ENCODE peak calls at places on chromosomes 3 and 15, in nine cellular contexts. One of them, this sample, is unnamed.

GRCh38 chr15:29364429-29365078 is 94.9 kb upstream of the NSMCE3 start:
- DNase-seq in HS-27A: no peak
- DNase-seq in KBM-7: peak
- DNase-seq in heart left ventricle: no peak
- DNase-seq in mesenchymal stem cell: peak
- DNase-seq in CD4-positive, CD25-positive, alpha-beta regulatory T cell: no peak
- DNase-seq in activated CD4-positive, alpha-beta T cell treated with anti-CD3 and anti-CD28 coated beads, Interleukin-2, amount 10 ng/mL, durations not matched to agents 7 days and 5 days: no peak
- DNase-seq in activated gamma-delta T cell: no peak
- DNase-seq in psoas muscle: no peak
- DNase-seq in this sample: no peak

GRCh38 chr3:11379824-11380281 is 107.7 kb downstream of the ATG7 start:
- DNase-seq in HS-27A: no peak
- DNase-seq in CD4-positive, CD25-positive, alpha-beta regulatory T cell: no peak
- DNase-seq in mesenchymal stem cell: peak
- DNase-seq in activated CD4-positive, alpha-beta T cell treated with anti-CD3 and anti-CD28 coated beads, Interleukin-2, amount 10 ng/mL, durations not matched to agents 7 days and 5 days: no peak
- DNase-seq in KBM-7: no peak
- DNase-seq in psoas muscle: no peak
- DNase-seq in heart left ventricle: no peak
- DNase-seq in activated gamma-delta T cell: no peak
- DNase-seq in this sample: no peak

GRCh38 chr15:48775556-48775955 is 35.3 kb downstream of the CEP152 start:
- DNase-seq in activated gamma-delta T cell: no peak
- DNase-seq in KBM-7: no peak
- DNase-seq in HS-27A: no peak
- DNase-seq in mesenchymal stem cell: no peak
- DNase-seq in heart left ventricle: no peak
- DNase-seq in CD4-positive, CD25-positive, alpha-beta regulatory T cell: no peak
- DNase-seq in psoas muscle: no peak
- DNase-seq in activated CD4-positive, alpha-beta T cell treated with anti-CD3 and anti-CD28 coated beads, Interleukin-2, amount 10 ng/mL, durations not matched to agents 7 days and 5 days: no peak
- DNase-seq in this sample: no peak

GRCh38 chr3:184677344-184678316 is 34.2 kb downstream of the MAGEF1 start:
- DNase-seq in heart left ventricle: no peak
- DNase-seq in psoas muscle: no peak
- DNase-seq in activated gamma-delta T cell: no peak
- DNase-seq in KBM-7: no peak
- DNase-seq in mesenchymal stem cell: no peak
- DNase-seq in activated CD4-positive, alpha-beta T cell treated with anti-CD3 and anti-CD28 coated beads, Interleukin-2, amount 10 ng/mL, durations not matched to agents 7 days and 5 days: no peak
- DNase-seq in HS-27A: no peak
- DNase-seq in CD4-positive, CD25-positive, alpha-beta regulatory T cell: no peak
- DNase-seq in this sample: no peak

GRCh38 chr3:194540268-194540937 is 53.6 kb upstream of the ATP13A3 start:
- DNase-seq in KBM-7: peak
- DNase-seq in CD4-positive, CD25-positive, alpha-beta regulatory T cell: no peak
- DNase-seq in psoas muscle: peak
- DNase-seq in heart left ventricle: peak
- DNase-seq in mesenchymal stem cell: no peak
- DNase-seq in HS-27A: no peak
- DNase-seq in activated gamma-delta T cell: no peak
- DNase-seq in activated CD4-positive, alpha-beta T cell treated with anti-CD3 and anti-CD28 coated beads, Interleukin-2, amount 10 ng/mL, durations not matched to agents 7 days and 5 days: peak
- DNase-seq in this sample: peak

GRCh38 chr3:182837855-182838454 is 44.7 kb downstream of the ATP11B start:
- DNase-seq in KBM-7: peak
- DNase-seq in CD4-positive, CD25-positive, alpha-beta regulatory T cell: peak
- DNase-seq in activated gamma-delta T cell: no peak
- DNase-seq in HS-27A: no peak
- DNase-seq in heart left ventricle: no peak
- DNase-seq in mesenchymal stem cell: peak
- DNase-seq in psoas muscle: no peak
- DNase-seq in activated CD4-positive, alpha-beta T cell treated with anti-CD3 and anti-CD28 coated beads, Interleukin-2, amount 10 ng/mL, durations not matched to agents 7 days and 5 days: no peak
- DNase-seq in this sample: no peak

GRCh38 chr3:168707900-168708299 is 612.2 kb upstream of the GOLIM4 start:
- DNase-seq in HS-27A: no peak
- DNase-seq in CD4-positive, CD25-positive, alpha-beta regulatory T cell: no peak
- DNase-seq in mesenchymal stem cell: no peak
- DNase-seq in activated gamma-delta T cell: no peak
- DNase-seq in KBM-7: no peak
- DNase-seq in psoas muscle: no peak
- DNase-seq in heart left ventricle: no peak
- DNase-seq in activated CD4-positive, alpha-beta T cell treated with anti-CD3 and anti-CD28 coated beads, Interleukin-2, amount 10 ng/mL, durations not matched to agents 7 days and 5 days: no peak
- DNase-seq in this sample: no peak

GRCh38 chr3:189188466-189188865 is 16.7 kb downstream of the TPRG1 start:
- DNase-seq in mesenchymal stem cell: no peak
- DNase-seq in HS-27A: no peak
- DNase-seq in CD4-positive, CD25-positive, alpha-beta regulatory T cell: no peak
- DNase-seq in psoas muscle: no peak
- DNase-seq in KBM-7: no peak
- DNase-seq in heart left ventricle: no peak
- DNase-seq in activated CD4-positive, alpha-beta T cell treated with anti-CD3 and anti-CD28 coated beads, Interleukin-2, amount 10 ng/mL, durations not matched to agents 7 days and 5 days: no peak
- DNase-seq in activated gamma-delta T cell: no peak
- DNase-seq in this sample: no peak

GRCh38 chr3:172803489-172803888 is 53.0 kb downstream of the ECT2 start:
- DNase-seq in activated CD4-positive, alpha-beta T cell treated with anti-CD3 and anti-CD28 coated beads, Interleukin-2, amount 10 ng/mL, durations not matched to agents 7 days and 5 days: no peak
- DNase-seq in mesenchymal stem cell: no peak
- DNase-seq in heart left ventricle: no peak
- DNase-seq in KBM-7: no peak
- DNase-seq in CD4-positive, CD25-positive, alpha-beta regulatory T cell: no peak
- DNase-seq in activated gamma-delta T cell: no peak
- DNase-seq in psoas muscle: no peak
- DNase-seq in HS-27A: no peak
- DNase-seq in this sample: no peak

GRCh38 chr15:74896316-74896715 is 6.5 kb downstream of the MPI start:
- DNase-seq in psoas muscle: no peak
- DNase-seq in CD4-positive, CD25-positive, alpha-beta regulatory T cell: no peak
- DNase-seq in activated gamma-delta T cell: no peak
- DNase-seq in heart left ventricle: peak
- DNase-seq in KBM-7: no peak
- DNase-seq in activated CD4-positive, alpha-beta T cell treated with anti-CD3 and anti-CD28 coated beads, Interleukin-2, amount 10 ng/mL, durations not matched to agents 7 days and 5 days: no peak
- DNase-seq in mesenchymal stem cell: no peak
- DNase-seq in HS-27A: no peak
- DNase-seq in this sample: no peak

GRCh38 chr15:40767838-40768491 is 1.8 kb upstream of the C15orf62 start:
- DNase-seq in mesenchymal stem cell: no peak
- DNase-seq in activated CD4-positive, alpha-beta T cell treated with anti-CD3 and anti-CD28 coated beads, Interleukin-2, amount 10 ng/mL, durations not matched to agents 7 days and 5 days: no peak
- DNase-seq in CD4-positive, CD25-positive, alpha-beta regulatory T cell: no peak
- DNase-seq in HS-27A: no peak
- DNase-seq in psoas muscle: no peak
- DNase-seq in KBM-7: no peak
- DNase-seq in activated gamma-delta T cell: no peak
- DNase-seq in heart left ventricle: no peak
- DNase-seq in this sample: no peak

GRCh38 chr3:10955694-10956453 is 36.7 kb upstream of the SLC6A1 start:
- DNase-seq in CD4-positive, CD25-positive, alpha-beta regulatory T cell: no peak
- DNase-seq in mesenchymal stem cell: no peak
- DNase-seq in HS-27A: no peak
- DNase-seq in heart left ventricle: peak
- DNase-seq in activated gamma-delta T cell: no peak
- DNase-seq in psoas muscle: peak
- DNase-seq in KBM-7: no peak
- DNase-seq in activated CD4-positive, alpha-beta T cell treated with anti-CD3 and anti-CD28 coated beads, Interleukin-2, amount 10 ng/mL, durations not matched to agents 7 days and 5 days: no peak
- DNase-seq in this sample: peak

GRCh38 chr3:194130807-194131589 is 5.0 kb upstream of the HES1 start:
- DNase-seq in HS-27A: no peak
- DNase-seq in KBM-7: no peak
- DNase-seq in CD4-positive, CD25-positive, alpha-beta regulatory T cell: no peak
- DNase-seq in heart left ventricle: no peak
- DNase-seq in activated gamma-delta T cell: no peak
- DNase-seq in psoas muscle: peak
- DNase-seq in mesenchymal stem cell: no peak
- DNase-seq in activated CD4-positive, alpha-beta T cell treated with anti-CD3 and anti-CD28 coated beads, Interleukin-2, amount 10 ng/mL, durations not matched to agents 7 days and 5 days: peak
- DNase-seq in this sample: no peak

GRCh38 chr15:57640935-57641682 is 49.4 kb downstream of the MYZAP start:
- DNase-seq in CD4-positive, CD25-positive, alpha-beta regulatory T cell: peak
- DNase-seq in heart left ventricle: no peak
- DNase-seq in activated CD4-positive, alpha-beta T cell treated with anti-CD3 and anti-CD28 coated beads, Interleukin-2, amount 10 ng/mL, durations not matched to agents 7 days and 5 days: peak
- DNase-seq in KBM-7: peak
- DNase-seq in activated gamma-delta T cell: no peak
- DNase-seq in HS-27A: no peak
- DNase-seq in psoas muscle: no peak
- DNase-seq in mesenchymal stem cell: peak
- DNase-seq in this sample: no peak

GRCh38 chr3:42216820-42217416 is 49.1 kb downstream of the CCK start:
- DNase-seq in activated gamma-delta T cell: no peak
- DNase-seq in HS-27A: no peak
- DNase-seq in activated CD4-positive, alpha-beta T cell treated with anti-CD3 and anti-CD28 coated beads, Interleukin-2, amount 10 ng/mL, durations not matched to agents 7 days and 5 days: peak
- DNase-seq in psoas muscle: no peak
- DNase-seq in mesenchymal stem cell: peak
- DNase-seq in KBM-7: no peak
- DNase-seq in heart left ventricle: no peak
- DNase-seq in CD4-positive, CD25-positive, alpha-beta regulatory T cell: peak
- DNase-seq in this sample: no peak

GRCh38 chr15:97708252-97708651 is 252.3 kb upstream of the ARRDC4 start:
- DNase-seq in psoas muscle: no peak
- DNase-seq in HS-27A: no peak
- DNase-seq in CD4-positive, CD25-positive, alpha-beta regulatory T cell: no peak
- DNase-seq in activated gamma-delta T cell: no peak
- DNase-seq in mesenchymal stem cell: no peak
- DNase-seq in activated CD4-positive, alpha-beta T cell treated with anti-CD3 and anti-CD28 coated beads, Interleukin-2, amount 10 ng/mL, durations not matched to agents 7 days and 5 days: no peak
- DNase-seq in KBM-7: no peak
- DNase-seq in heart left ventricle: no peak
- DNase-seq in this sample: no peak

GRCh38 chr3:11907667-11908660 is 61.3 kb upstream of the TAMM41 start:
- DNase-seq in psoas muscle: no peak
- DNase-seq in activated gamma-delta T cell: no peak
- DNase-seq in HS-27A: no peak
- DNase-seq in activated CD4-positive, alpha-beta T cell treated with anti-CD3 and anti-CD28 coated beads, Interleukin-2, amount 10 ng/mL, durations not matched to agents 7 days and 5 days: no peak
- DNase-seq in heart left ventricle: no peak
- DNase-seq in CD4-positive, CD25-positive, alpha-beta regulatory T cell: no peak
- DNase-seq in KBM-7: no peak
- DNase-seq in mesenchymal stem cell: no peak
- DNase-seq in this sample: no peak

GRCh38 chr15:47762621-47763020 is 45.3 kb downstream of the SEMA6D start:
- DNase-seq in psoas muscle: no peak
- DNase-seq in HS-27A: no peak
- DNase-seq in activated gamma-delta T cell: no peak
- DNase-seq in heart left ventricle: no peak
- DNase-seq in activated CD4-positive, alpha-beta T cell treated with anti-CD3 and anti-CD28 coated beads, Interleukin-2, amount 10 ng/mL, durations not matched to agents 7 days and 5 days: no peak
- DNase-seq in mesenchymal stem cell: no peak
- DNase-seq in CD4-positive, CD25-positive, alpha-beta regulatory T cell: no peak
- DNase-seq in KBM-7: no peak
- DNase-seq in this sample: no peak

GRCh38 chr3:117011687-117012250 is 302.2 kb downstream of the TUSC7 start:
- DNase-seq in CD4-positive, CD25-positive, alpha-beta regulatory T cell: no peak
- DNase-seq in KBM-7: peak
- DNase-seq in heart left ventricle: no peak
- DNase-seq in activated CD4-positive, alpha-beta T cell treated with anti-CD3 and anti-CD28 coated beads, Interleukin-2, amount 10 ng/mL, durations not matched to agents 7 days and 5 days: no peak
- DNase-seq in psoas muscle: no peak
- DNase-seq in mesenchymal stem cell: no peak
- DNase-seq in activated gamma-delta T cell: no peak
- DNase-seq in HS-27A: no peak
- DNase-seq in this sample: no peak

GRCh38 chr15:39248204-39248603 is 332.7 kb upstream of the THBS1 start:
- DNase-seq in CD4-positive, CD25-positive, alpha-beta regulatory T cell: no peak
- DNase-seq in HS-27A: no peak
- DNase-seq in mesenchymal stem cell: peak
- DNase-seq in psoas muscle: no peak
- DNase-seq in activated gamma-delta T cell: no peak
- DNase-seq in heart left ventricle: peak
- DNase-seq in KBM-7: no peak
- DNase-seq in activated CD4-positive, alpha-beta T cell treated with anti-CD3 and anti-CD28 coated beads, Interleukin-2, amount 10 ng/mL, durations not matched to agents 7 days and 5 days: no peak
- DNase-seq in this sample: peak

GRCh38 chr3:45100998-45101407 is 45.2 kb downstream of the CDCP1 start:
- DNase-seq in CD4-positive, CD25-positive, alpha-beta regulatory T cell: no peak
- DNase-seq in HS-27A: no peak
- DNase-seq in KBM-7: peak
- DNase-seq in psoas muscle: no peak
- DNase-seq in mesenchymal stem cell: peak
- DNase-seq in heart left ventricle: no peak
- DNase-seq in activated CD4-positive, alpha-beta T cell treated with anti-CD3 and anti-CD28 coated beads, Interleukin-2, amount 10 ng/mL, durations not matched to agents 7 days and 5 days: no peak
- DNase-seq in activated gamma-delta T cell: no peak
- DNase-seq in this sample: no peak

GRCh38 chr3:138394156-138394555 is 40.3 kb upstream of the ESYT3 start:
- DNase-seq in CD4-positive, CD25-positive, alpha-beta regulatory T cell: no peak
- DNase-seq in KBM-7: no peak
- DNase-seq in HS-27A: no peak
- DNase-seq in activated CD4-positive, alpha-beta T cell treated with anti-CD3 and anti-CD28 coated beads, Interleukin-2, amount 10 ng/mL, durations not matched to agents 7 days and 5 days: no peak
- DNase-seq in mesenchymal stem cell: no peak
- DNase-seq in psoas muscle: no peak
- DNase-seq in activated gamma-delta T cell: no peak
- DNase-seq in heart left ventricle: no peak
- DNase-seq in this sample: no peak